ENCODE peak calls at places on chromosomes 16 and 17, in nine cellular contexts. F is ascending aorta, J is body of pancreas, O is heart left ventricle, D is adrenal gland, U is breast epithelium, V is heart right ventricle, L is hepatocyte, K is colonic mucosa. I is an unnamed sample.
A peak's percentile ranks its signal among the peaks of the same experiment; 100 is the strongest.

GRCh38 chr16:8751481-8752311 is 45.7 kb downstream of the TMEM186 start:
- DNase-seq in K (no peak), D (peak; percentile 18), F (no peak), U (no peak), V (no peak), J (peak; percentile 47), L (peak; percentile 52), O (no peak), I (no peak)

GRCh38 chr17:78315355-78316114 is 44.3 kb downstream of the SOCS3 start:
- DNase-seq in U (no peak), V (peak; percentile 75), F (peak; percentile 76), O (peak; percentile 89), K (peak; percentile 88), J (peak; percentile 75), L (peak; percentile 91), D (peak; percentile 90), I (peak; percentile 56)

GRCh38 chr16:16018705-16019104 is 69.3 kb downstream of the ABCC1 start:
- DNase-seq in V (no peak), O (no peak), F (no peak), D (no peak), U (no peak), K (no peak), J (no peak), L (no peak), I (no peak)

GRCh38 chr16:89355036-89355435 is 135.3 kb downstream of the ANKRD11 start:
- DNase-seq in L (no peak), J (no peak), U (no peak), O (no peak), V (no peak), F (no peak), K (no peak), D (no peak), I (no peak)

GRCh38 chr17:45221081-45221996 is at the start of gene FMNL1:
- DNase-seq in U (no peak), L (no peak), V (peak; percentile 57), K (peak; percentile 47), D (no peak), F (no peak), O (peak; percentile 68), J (peak; percentile 59), I (no peak)

GRCh38 chr17:79045830-79046500 is 22.0 kb downstream of the C1QTNF1 start:
- DNase-seq in J (peak; percentile 72), O (peak; percentile 77), V (peak; percentile 72), F (no peak), D (peak; percentile 73), L (peak; percentile 87), U (peak; percentile 77), K (peak; percentile 78), I (peak; percentile 68)

GRCh38 chr17:56096026-56096807 is 57.1 kb upstream of the ANKFN1 start:
- DNase-seq in L (peak; percentile 0), J (no peak), F (no peak), V (no peak), D (no peak), U (no peak), K (no peak), O (no peak), I (no peak)

GRCh38 chr17:19387921-19388521 is 1.0 kb upstream of the MFAP4 start:
- DNase-seq in U (no peak), L (peak; percentile 83), J (peak; percentile 26), O (no peak), F (no peak), V (no peak), D (peak; percentile 65), K (no peak), I (no peak)

GRCh38 chr16:11797957-11798299 is 870 bp upstream of the ZC3H7A start:
- DNase-seq in F (no peak), U (no peak), D (peak; percentile 28), O (no peak), L (no peak), V (no peak), K (peak; percentile 34), J (peak; percentile 33), I (no peak)

GRCh38 chr17:70767102-70767701 is 597.9 kb downstream of the KCNJ2 start:
- DNase-seq in O (no peak), V (no peak), D (no peak), J (no peak), L (peak; percentile 56), U (no peak), K (no peak), F (no peak), I (no peak)

GRCh38 chr17:76497979-76498885 is 3.0 kb downstream of the RHBDF2 start:
- DNase-seq in J (peak; percentile 92), L (peak; percentile 84), O (peak; percentile 94), U (peak; percentile 74), F (peak; percentile 45), D (peak; percentile 92), K (peak; percentile 63), V (peak; percentile 88), I (peak; percentile 70)

GRCh38 chr16:47600376-47600775 is 139.2 kb downstream of the PHKB start:
- DNase-seq in D (no peak), L (no peak), K (no peak), F (no peak), J (no peak), U (no peak), V (no peak), O (no peak), I (no peak)

GRCh38 chr16:52251495-52251894 is 295.4 kb downstream of the TOX3 start:
- DNase-seq in F (no peak), U (no peak), J (no peak), O (no peak), L (no peak), V (no peak), D (no peak), K (no peak), I (no peak)

GRCh38 chr16:325375-326155 is 27.0 kb downstream of the AXIN1 start:
- DNase-seq in D (no peak), F (no peak), L (no peak), K (no peak), J (no peak), V (no peak), O (no peak), U (no peak), I (no peak)
- H3K9me3 ChIP-seq in D (no peaks in the 10 kb centered on the region), F (no peaks in the 10 kb centered on the region), L (no peaks in the 10 kb centered on the region), K (no peaks in the 10 kb centered on the region), J (no peaks in the 10 kb centered on the region), V (no peaks in the 10 kb centered on the region), O (no peaks in the 10 kb centered on the region), U (no peaks in the 10 kb centered on the region), I (no peaks in the 10 kb centered on the region)

GRCh38 chr17:15108992-15109391 is 156.1 kb downstream of the PMP22 start:
- DNase-seq in U (no peak), K (no peak), F (no peak), D (no peak), J (no peak), V (no peak), L (no peak), O (no peak), I (no peak)

GRCh38 chr17:15109608-15110007 is 155.5 kb downstream of the PMP22 start:
- DNase-seq in U (no peak), L (no peak), K (no peak), J (no peak), D (no peak), F (no peak), V (no peak), O (no peak), I (no peak)

GRCh38 chr17:15112881-15113617 is 152.1 kb downstream of the PMP22 start:
- DNase-seq in L (peak; percentile 24), O (no peak), D (no peak), V (no peak), K (peak; percentile 18), U (no peak), J (no peak), F (no peak), I (no peak)
- H3K27ac ChIP-seq in L (no peak overlapping the region), O (peak overlapping the region; percentile 36), D (no peak overlapping the region), V (no peak overlapping the region), K (no peak overlapping the region), U (no peak overlapping the region), J (no peak overlapping the region), F (no peak overlapping the region), I (no peak overlapping the region)

GRCh38 chr16:50369133-50369804 is 481 bp upstream of the BRD7 start:
- DNase-seq in U (no peak), V (no peak), J (no peak), O (no peak), F (no peak), D (no peak), K (no peak), L (no peak), I (no peak)

GRCh38 chr16:50366126-50366525 is 2.7 kb downstream of the BRD7 start:
- DNase-seq in V (no peak), F (no peak), L (no peak), O (no peak), J (no peak), K (no peak), U (no peak), D (no peak), I (no peak)

GRCh38 chr16:50367777-50368409 is 895 bp downstream of the BRD7 start:
- DNase-seq in K (no peak), L (no peak), V (no peak), F (no peak), O (no peak), J (no peak), U (no peak), D (no peak), I (no peak)

GRCh38 chr16:50371036-50371716 is 2.4 kb upstream of the BRD7 start:
- DNase-seq in O (no peak), V (no peak), U (no peak), D (no peak), L (no peak), F (no peak), J (no peak), K (no peak), I (no peak)

DNA sequence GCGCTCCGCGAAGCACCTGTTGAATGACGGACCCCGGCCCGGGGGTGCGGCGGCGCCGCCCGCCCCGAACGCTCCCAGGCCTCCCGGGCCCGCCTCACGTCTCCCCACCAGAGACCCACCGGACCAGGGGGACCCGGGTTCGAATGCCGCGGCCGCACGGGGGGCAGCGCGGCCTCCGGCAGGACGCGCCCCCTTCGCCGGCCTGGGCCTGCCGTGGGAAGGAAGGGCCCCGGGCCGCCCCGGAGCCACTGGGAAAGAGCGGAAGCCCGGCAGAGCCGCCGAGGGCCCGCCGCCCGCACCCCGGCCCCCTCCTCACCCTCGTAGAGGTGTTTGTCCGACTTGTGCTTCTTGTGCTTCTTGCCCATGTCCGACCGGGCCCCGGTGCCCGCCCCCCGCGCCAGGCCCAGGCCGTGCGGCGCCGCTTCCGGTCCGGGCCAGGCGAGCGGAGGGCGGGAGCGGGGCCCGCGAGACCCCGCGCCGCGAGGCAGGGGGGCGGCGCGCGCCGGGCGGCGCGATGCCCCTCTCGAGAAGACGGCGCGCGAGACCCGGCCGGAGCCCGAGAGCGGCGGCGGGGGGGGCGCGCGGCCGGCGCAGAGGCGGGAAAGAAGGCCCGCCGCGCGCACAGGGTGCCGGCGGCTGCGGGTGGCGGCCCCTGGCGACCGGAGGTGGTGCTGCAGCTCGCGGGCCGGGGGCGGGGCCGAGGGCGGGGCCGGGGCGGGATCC is at the start of gene BRD7:
- DNase-seq in D (peak; percentile 55), U (no peak), K (peak; percentile 48), J (peak; percentile 46), L (peak; percentile 91), V (peak; percentile 41), O (peak; percentile 54), F (no peak), I (peak; percentile 38)
- TF ChIP-seq CTCF in D (peak; percentile 69), U (no peak), K (no peak), J (peak; percentile 74), L (peak; percentile 29), V (peak; percentile 84), O (peak; percentile 64), F (no peak), I (peak; percentile 75)

GRCh38 chr16:66364959-66365306 is 1.6 kb upstream of the CDH5 start:
- DNase-seq in U (no peak), L (no peak), F (no peak), V (no peak), O (no peak), D (no peak), K (no peak), J (no peak), I (no peak)
- H3K9me3 ChIP-seq in U (no peaks in the 10 kb centered on the region), L (no peaks in the 10 kb centered on the region), F (no peaks in the 10 kb centered on the region), V (no peaks in the 10 kb centered on the region), O (no peaks in the 10 kb centered on the region), D (no peaks in the 10 kb centered on the region), K (no peaks in the 10 kb centered on the region), J (no peaks in the 10 kb centered on the region), I (no peaks in the 10 kb centered on the region)